ENCODE peak calls at places on chromosomes 13 and 19, in eight cellular contexts. V is sigmoid colon, L is MM.1S, Z is cardiac muscle cell, K is psoas muscle, C is HepG2, S is HL-60, X is ascending aorta. Y is an unnamed sample.

GRCh38 chr19:15107056-15108010 is at the start of gene SYDE1:
- DNase-seq in V (peak; percentile 80), L (no peak), Z (peak; percentile 73), K (peak; percentile 73), C (peak; percentile 50), S (no peak), X (no peak), Y (peak; percentile 89)

GRCh38 chr19:44879309-44880065 is 11.6 kb upstream of the TOMM40 start:
- DNase-seq in V (no peak), L (no peak), Z (no peak), K (no peak), C (no peak), S (no peak), X (no peak), Y (no peak)

GRCh38 chr13:71171740-71172139 is 695.3 kb downstream of the DACH1 start:
- DNase-seq in V (no peak), L (no peak), Z (no peak), K (no peak), C (no peak), S (no peak), X (no peak), Y (no peak)

GRCh38 chr19:41427647-41428480 is 690 bp upstream of the B3GNT8 start:
- DNase-seq in V (no peak), L (no peak), Z (peak; percentile 20), K (no peak), C (no peak), S (peak; percentile 77), X (no peak), Y (peak; percentile 89)

GRCh38 chr19:51462276-51462675 is 4.0 kb upstream of the SIGLEC8 start:
- DNase-seq in V (peak; percentile 57), L (no peak), Z (no peak), K (no peak), C (no peak), S (no peak), X (no peak), Y (no peak)

GRCh38 chr13:92224825-92225224 is 826.4 kb downstream of the GPC5 start:
- DNase-seq in V (no peak), L (peak; percentile 68), Z (no peak), K (no peak), C (no peak), S (no peak), X (no peak), Y (no peak)

GRCh38 chr13:26688286-26688685 is 72.3 kb downstream of the GPR12 start:
- DNase-seq in V (no peak), L (no peak), Z (no peak), K (no peak), C (no peak), S (no peak), X (no peak), Y (no peak)

GRCh38 chr13:42892760-42893159 is 99.3 kb downstream of the EPSTI1 start:
- DNase-seq in V (no peak), L (no peak), Z (no peak), K (no peak), C (no peak), S (peak; percentile 5), X (no peak), Y (no peak)

GRCh38 chr13:23418776-23419683 is 14.5 kb downstream of the SACS start:
- DNase-seq in V (no peak), L (no peak), Z (no peak), K (no peak), C (no peak), S (no peak), X (no peak), Y (no peak)

GRCh38 chr13:80386001-80386400 is 45.1 kb upstream of the SPRY2 start:
- DNase-seq in V (no peak), L (no peak), Z (no peak), K (no peak), C (no peak), S (no peak), X (no peak), Y (no peak)

GRCh38 chr13:71149498-71150363 is 717.3 kb downstream of the DACH1 start:
- DNase-seq in V (no peak), L (no peak), Z (no peak), K (no peak), C (no peak), S (no peak), X (no peak), Y (no peak)

GRCh38 chr19:13864513-13865242 is 12.3 kb upstream of the NANOS3 start:
- DNase-seq in V (no peak), L (no peak), Z (peak; percentile 36), K (peak; percentile 42), C (no peak), S (no peak), X (no peak), Y (no peak)

GRCh38 chr13:99941086-99941485 is 30.5 kb downstream of the ZIC5 start:
- DNase-seq in V (no peak), L (no peak), Z (no peak), K (no peak), C (peak; percentile 86), S (no peak), X (no peak), Y (no peak)

DNA sequence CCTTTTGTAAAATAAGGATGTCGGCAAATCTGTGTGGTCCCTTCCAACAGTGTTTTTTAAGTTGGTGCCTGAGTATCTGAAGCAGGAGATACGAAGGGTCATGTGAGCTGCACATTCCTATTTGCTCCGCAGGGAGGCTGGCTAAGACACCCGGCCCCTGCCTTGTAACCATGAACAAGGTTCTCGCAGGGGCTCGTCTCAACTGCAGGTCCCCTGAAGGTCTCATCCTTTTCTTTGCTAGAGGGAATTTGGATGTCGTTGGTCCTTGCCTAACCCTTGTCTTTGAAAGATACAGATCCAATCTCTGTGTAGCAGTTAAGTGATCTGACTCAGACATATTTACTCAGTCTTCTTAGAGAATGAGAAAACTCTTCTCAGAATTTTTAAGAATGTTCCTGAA is 64.4 kb downstream of the LRCH1 start:
- DNase-seq in V (no peak), L (no peak), Z (no peak), K (no peak), C (no peak), S (no peak), X (no peak), Y (no peak)
- TF ChIP-seq CTCF in V (no peak), L (no peak), Z (no peak), K (no peak), C (no peak), S (no peak), X (no peak), Y (no peak)

GRCh38 chr13:50514249-50514648 is 329.2 kb downstream of the DLEU7 start:
- DNase-seq in V (no peak), L (no peak), Z (no peak), K (no peak), C (no peak), S (no peak), X (no peak), Y (no peak)

GRCh38 chr13:50512602-50513527 is 330.6 kb downstream of the DLEU7 start:
- DNase-seq in V (peak; percentile 80), L (peak; percentile 80), Z (peak; percentile 17), K (peak; percentile 73), C (peak; percentile 47), S (peak; percentile 32), X (no peak), Y (peak; percentile 33)

GRCh38 chr13:50509771-50510441 is 333.6 kb downstream of the DLEU7 start:
- DNase-seq in V (no peak), L (no peak), Z (no peak), K (no peak), C (no peak), S (no peak), X (no peak), Y (no peak)

GRCh38 chr13:50511877-50512332 is 331.6 kb downstream of the DLEU7 start:
- DNase-seq in V (no peak), L (peak; percentile 57), Z (no peak), K (no peak), C (peak; percentile 43), S (no peak), X (no peak), Y (no peak)

GRCh38 chr13:50513528-50513863 is 330.0 kb downstream of the DLEU7 start:
- DNase-seq in V (no peak), L (no peak), Z (no peak), K (no peak), C (no peak), S (no peak), X (no peak), Y (no peak)
- H3K4me3 ChIP-seq in V (no peak overlapping the region), L (peak overlapping the region; percentile 60), Z (no peak overlapping the region), K (peak overlapping the region; percentile 47), C (peak overlapping the region; percentile 71), S (no peak overlapping the region), X (no peak overlapping the region), Y (no peak overlapping the region)

GRCh38 chr19:55339225-55340143 is at the start of gene KMT5C:
- DNase-seq in V (peak; percentile 100), L (peak; percentile 100), Z (peak; percentile 100), K (peak; percentile 100), C (peak; percentile 100), S (peak; percentile 100), X (peak; percentile 100), Y (peak; percentile 100)

GRCh38 chr19:55341191-55342043 is 1.7 kb downstream of the KMT5C start:
- DNase-seq in V (peak; percentile 91), L (peak; percentile 67), Z (peak; percentile 78), K (peak; percentile 71), C (peak; percentile 40), S (no peak), X (no peak), Y (no peak)

GRCh38 chr19:55340144-55340783 is 588 bp downstream of the KMT5C start:
- DNase-seq in V (no peak), L (peak; percentile 19), Z (peak; percentile 12), K (no peak), C (no peak), S (no peak), X (no peak), Y (no peak)

GRCh38 chr19:55342044-55342531 is 2.4 kb downstream of the KMT5C start:
- DNase-seq in V (no peak), L (no peak), Z (no peak), K (no peak), C (no peak), S (no peak), X (no peak), Y (no peak)

GRCh38 chr19:55340784-55341147 is 1.1 kb downstream of the KMT5C start:
- DNase-seq in V (no peak), L (peak; percentile 25), Z (peak; percentile 39), K (no peak), C (no peak), S (no peak), X (no peak), Y (no peak)
- TF ChIP-seq CTCF in V (no peak), L (peak; percentile 49), Z (peak; percentile 23), K (no peak), C (peak; percentile 59), S (no peak), X (peak; percentile 28), Y (no peak)

GRCh38 chr13:109670776-109671175 is 115.6 kb downstream of the IRS2 start:
- DNase-seq in V (no peak), L (no peak), Z (no peak), K (no peak), C (no peak), S (no peak), X (no peak), Y (no peak)

GRCh38 chr13:109669956-109670355 is 116.4 kb downstream of the IRS2 start:
- DNase-seq in V (no peak), L (no peak), Z (no peak), K (no peak), C (no peak), S (no peak), X (no peak), Y (no peak)

GRCh38 chr13:109672545-109672944 is 113.8 kb downstream of the IRS2 start:
- DNase-seq in V (no peak), L (no peak), Z (no peak), K (no peak), C (no peak), S (no peak), X (no peak), Y (no peak)

GRCh38 chr13:109671919-109672318 is 114.5 kb downstream of the IRS2 start:
- DNase-seq in V (no peak), L (no peak), Z (no peak), K (no peak), C (no peak), S (no peak), X (no peak), Y (no peak)

GRCh38 chr13:109673477-109673876 is 112.9 kb downstream of the IRS2 start:
- DNase-seq in V (no peak), L (no peak), Z (no peak), K (no peak), C (no peak), S (no peak), X (no peak), Y (no peak)
- H3K4me3 ChIP-seq in V (no peak overlapping the region), L (no peak overlapping the region), Z (no peak overlapping the region), K (no peak overlapping the region), C (no peak overlapping the region), S (no peak overlapping the region), X (no peak overlapping the region), Y (no peak overlapping the region)

Y was measured in lower leg skin.